ENCODE peak calls at places on chromosome 22, in nine cellular contexts. D is AG10803, T is spleen, J is transverse colon, R is HFF-Myc, E is upper lobe of right lung, B is Peyer's patch, G is prostate gland, U is A549. K is an unnamed sample.

GRCh38 chr22:49392247-49392646 is 435.4 kb downstream of the BRD1 start:
- DNase-seq in D (no peak), T (peak; percentile 18), J (no peak), R (no peak), E (no peak), B (no peak), G (no peak), U (no peak), K (no peak)

GRCh38 chr22:39486951-39487825 is 14.9 kb upstream of the MIEF1 start:
- DNase-seq in D (no peak), T (no peak), J (no peak), R (no peak), E (peak; percentile 64), B (no peak), G (no peak), U (no peak), K (no peak)

GRCh38 chr22:46373838-46374662 is 38.5 kb downstream of the TRMU start:
- DNase-seq in D (no peak), T (no peak), J (peak; percentile 74), R (no peak), E (no peak), B (no peak), G (no peak), U (no peak), K (no peak)

GRCh38 chr22:33903012-33903411 is 17.3 kb downstream of the LARGE1 start:
- DNase-seq in D (no peak), T (no peak), J (no peak), R (no peak), E (no peak), B (no peak), G (no peak), U (no peak), K (no peak)

GRCh38 chr22:35154937-35155387 is 89.0 kb downstream of the ISX start:
- DNase-seq in D (peak; percentile 42), T (peak; percentile 67), J (peak; percentile 53), R (no peak), E (peak; percentile 68), B (peak; percentile 75), G (peak; percentile 75), U (peak; percentile 64), K (no peak)

GRCh38 chr22:46799626-46800025 is 37.2 kb downstream of the TBC1D22A start:
- DNase-seq in D (no peak), T (no peak), J (no peak), R (no peak), E (no peak), B (no peak), G (no peak), U (no peak), K (no peak)

GRCh38 chr22:27406389-27406861 is 395.1 kb downstream of the MN1 start:
- DNase-seq in D (peak; percentile 38), T (no peak), J (no peak), R (no peak), E (no peak), B (no peak), G (no peak), U (no peak), K (no peak)

GRCh38 chr22:44046485-44047141 is 22.5 kb downstream of the PARVB start:
- DNase-seq in D (no peak), T (no peak), J (no peak), R (no peak), E (no peak), B (no peak), G (no peak), U (no peak), K (no peak)

GRCh38 chr22:50730941-50731661 is 6.9 kb upstream of the ACR start:
- DNase-seq in D (peak; percentile 11), T (peak; percentile 74), J (no peak), R (no peak), E (peak; percentile 69), B (peak; percentile 41), G (no peak), U (no peak), K (no peak)

GRCh38 chr22:46012182-46012880 is 35.4 kb upstream of the WNT7B start:
- DNase-seq in D (no peak), T (peak; percentile 78), J (peak; percentile 8), R (no peak), E (peak; percentile 65), B (peak; percentile 44), G (no peak), U (no peak), K (no peak)

GRCh38 chr22:27985323-27986275 is 66.5 kb upstream of the PITPNB start:
- DNase-seq in D (no peak), T (no peak), J (no peak), R (no peak), E (no peak), B (peak; percentile 14), G (no peak), U (no peak), K (no peak)

GRCh38 chr22:27573280-27573711 is 228.3 kb downstream of the MN1 start:
- DNase-seq in D (no peak), T (peak; percentile 29), J (no peak), R (no peak), E (no peak), B (no peak), G (no peak), U (no peak), K (no peak)

GRCh38 chr22:23536821-23537345 is 43.2 kb downstream of the IGLL1 start:
- DNase-seq in D (no peak), T (peak; percentile 24), J (no peak), R (no peak), E (peak; percentile 33), B (no peak), G (no peak), U (no peak), K (no peak)

GRCh38 chr22:23218867-23219251 is 38.5 kb downstream of the BCR start:
- DNase-seq in D (peak; percentile 36), T (peak; percentile 93), J (peak; percentile 54), R (no peak), E (peak; percentile 90), B (peak; percentile 57), G (no peak), U (no peak), K (no peak)

GRCh38 chr22:38239101-38239761 is 33.6 kb downstream of the TMEM184B start:
- DNase-seq in D (peak; percentile 98), T (no peak), J (no peak), R (peak; percentile 67), E (peak; percentile 74), B (no peak), G (peak; percentile 36), U (peak; percentile 71), K (peak; percentile 91)

GRCh38 chr22:46537946-46538815 is 761 bp upstream of the CELSR1 start:
- DNase-seq in D (peak; percentile 17), T (no peak), J (no peak), R (no peak), E (peak; percentile 83), B (no peak), G (no peak), U (peak; percentile 70), K (no peak)

DNA sequence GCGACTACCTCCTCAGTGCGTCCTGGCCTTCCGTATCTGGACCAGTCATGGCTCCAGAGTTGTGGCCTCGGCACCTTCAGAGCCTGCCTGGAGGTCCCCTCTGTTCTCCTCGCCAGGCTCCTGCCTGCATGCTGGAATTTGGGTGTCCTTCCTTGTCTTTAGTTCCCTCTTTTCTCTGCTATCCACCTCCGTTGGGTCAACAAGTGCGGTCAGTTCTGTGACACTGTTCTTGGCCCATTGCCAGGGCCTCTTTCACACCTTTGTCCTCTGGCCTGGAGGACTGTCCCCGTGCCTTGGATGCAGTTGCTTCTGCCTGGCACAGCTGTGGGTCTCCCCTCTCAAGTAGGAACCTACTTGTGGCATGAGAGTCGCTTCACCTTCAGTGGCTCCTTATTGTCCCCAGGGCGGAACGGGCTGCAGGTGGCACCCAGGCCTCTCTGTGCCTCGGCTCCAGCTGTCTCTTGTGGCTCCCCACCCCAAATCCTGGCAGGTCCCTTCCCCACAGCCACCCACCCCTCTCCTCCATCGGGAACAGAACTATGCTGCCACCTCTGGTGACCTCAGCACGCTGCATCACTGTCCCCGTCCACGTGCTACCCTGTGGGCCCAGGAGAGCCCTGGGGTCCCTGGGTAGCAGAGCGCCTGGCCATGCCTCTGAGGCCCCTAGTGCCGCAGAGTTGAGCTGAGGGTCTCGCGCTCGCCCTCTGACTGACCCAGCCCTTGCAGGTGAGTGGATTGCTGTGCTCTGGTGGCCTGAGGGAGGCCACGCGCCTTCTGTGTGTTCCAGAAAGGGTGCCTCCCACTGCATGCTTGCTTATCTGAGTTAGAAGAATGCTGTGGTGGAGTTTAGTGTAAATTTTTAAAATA is 4.7 kb downstream of the DGCR8 start:
- DNase-seq in D (no peak), T (peak; percentile 74), J (no peak), R (no peak), E (no peak), B (no peak), G (no peak), U (no peak), K (no peak)
- TF ChIP-seq CTCF in D (peak; percentile 37), T (no peak), J (peak; percentile 13), R (peak; percentile 38), E (no peak), B (peak; percentile 8), G (no peak), U (peak; percentile 16), K (peak; percentile 26)

DNA sequence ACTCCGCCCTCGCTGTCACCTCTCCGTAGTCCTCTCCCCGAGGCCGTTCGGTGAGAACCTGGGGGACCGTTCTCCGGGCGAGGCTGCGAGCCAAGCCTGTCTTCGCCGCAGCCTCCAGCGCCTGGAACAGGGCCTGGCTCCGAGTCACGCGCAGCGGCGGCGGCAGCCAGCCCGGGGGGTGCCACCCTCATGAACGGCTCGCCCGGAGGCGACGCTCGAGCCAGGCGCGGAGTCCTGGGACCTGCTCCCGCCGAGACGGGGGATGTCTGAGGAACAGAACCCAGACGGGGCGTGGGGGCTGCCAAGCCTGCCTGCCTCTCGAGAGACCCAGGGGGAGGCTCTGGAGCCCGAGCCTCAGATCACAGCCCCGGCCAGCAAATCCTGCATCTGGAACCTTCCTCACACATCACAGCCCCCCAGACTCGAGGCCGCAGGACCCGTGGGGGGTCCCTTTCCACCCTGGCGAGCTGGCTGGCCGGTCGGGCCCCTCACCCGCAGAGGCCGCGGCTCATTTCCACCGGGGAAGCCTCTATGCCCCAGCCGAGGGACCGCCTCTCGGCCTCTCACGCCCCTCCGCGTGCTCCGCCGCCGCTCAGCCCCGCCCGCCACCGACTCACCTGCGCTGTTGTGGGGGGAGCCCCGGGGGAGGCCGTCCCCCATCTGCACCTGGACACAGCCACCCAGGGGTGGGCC is 4.1 kb downstream of the SHISA8 start:
- DNase-seq in D (peak; percentile 8), T (no peak), J (no peak), R (no peak), E (no peak), B (no peak), G (peak; percentile 27), U (no peak), K (no peak)
- H3K4me3 ChIP-seq in D (peak overlapping the region; percentile 22), T (peak overlapping the region; percentile 7), J (no peak overlapping the region), R (no peak overlapping the region), E (peak overlapping the region; percentile 19), B (peak overlapping the region; percentile 47), G (no peak overlapping the region), U (no peak overlapping the region), K (peak overlapping the region; percentile 6)

GRCh38 chr22:19761500-19762314 is 1.1 kb downstream of the TBX1 start:
- DNase-seq in D (peak; percentile 36), T (no peak), J (no peak), R (no peak), E (no peak), B (no peak), G (no peak), U (no peak), K (no peak)
- TF ChIP-seq CTCF in D (no peak), T (no peak), J (no peak), R (no peak), E (no peak), B (no peak), G (no peak), U (no peak), K (no peak)

DNA sequence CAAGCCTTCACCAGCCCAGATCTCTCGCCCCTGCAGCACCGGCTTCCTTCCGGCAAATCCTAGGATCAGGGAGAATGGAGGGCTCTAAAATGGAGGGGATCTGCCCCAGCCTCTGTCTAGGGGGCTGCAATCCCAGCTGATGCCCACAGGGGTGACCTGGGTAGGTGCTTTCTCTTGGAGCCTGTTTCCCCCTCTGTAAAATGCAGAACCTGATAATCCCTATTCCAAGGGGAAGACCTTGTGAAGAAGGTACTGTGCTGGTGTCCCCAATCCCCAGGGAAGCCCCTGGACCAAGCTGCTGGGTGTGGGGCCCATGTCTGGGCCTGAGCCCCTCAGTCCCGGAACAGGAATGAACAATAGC is 2.8 kb downstream of the EMID1 start:
- DNase-seq in D (no peak), T (no peak), J (no peak), R (no peak), E (no peak), B (no peak), G (no peak), U (no peak), K (no peak)
- H3K4me3 ChIP-seq in D (no peak overlapping the region), T (no peak overlapping the region), J (no peak overlapping the region), R (no peak overlapping the region), E (no peak overlapping the region), B (no peak overlapping the region), G (no peak overlapping the region), U (no peak overlapping the region), K (no peak overlapping the region)

K was measured in AG04449.